ENCODE peak calls at places on chromosomes 7 and 10, in nine cellular contexts. V is IMR-90, Y is dorsolateral prefrontal cortex, Q is Peyer's patch, T is body of pancreas, U is PC-9, W is left lung, O is A673, L is right lobe of liver. F is an unnamed sample.

GRCh38 chr7:142308326-142308725 is 50.5 kb upstream of the PRSS58 start:
- DNase-seq in O (no peak), W (no peak), T (no peak), V (no peak), U (no peak), Q (no peak), L (no peak), Y (no peak), F (no peak)

GRCh38 chr7:50667789-50668226 is 102.6 kb upstream of the DDC start:
- DNase-seq in W (no peak), O (no peak), V (peak; percentile 3), T (peak; percentile 50), U (no peak), Y (no peak), Q (no peak), L (no peak), F (no peak)

GRCh38 chr10:103476046-103476768 is 2.8 kb downstream of the CALHM3 start:
- DNase-seq in U (no peak), V (no peak), Q (no peak), W (peak; percentile 63), T (no peak), L (no peak), O (no peak), Y (no peak), F (no peak)

GRCh38 chr10:79202188-79203013 is 133.6 kb downstream of the ZMIZ1 start:
- DNase-seq in O (peak; percentile 66), U (no peak), W (peak; percentile 88), Y (no peak), T (peak; percentile 53), Q (peak; percentile 27), L (no peak), V (peak; percentile 29), F (peak; percentile 79)

GRCh38 chr10:124705021-124705740 is 39.0 kb downstream of the FAM53B start:
- DNase-seq in V (no peak), L (no peak), U (no peak), Q (peak; percentile 56), T (no peak), Y (peak; percentile 54), O (no peak), W (no peak), F (no peak)

GRCh38 chr7:41110186-41110585 is 592.7 kb downstream of the INHBA start:
- DNase-seq in O (no peak), W (no peak), L (no peak), Y (no peak), U (peak; percentile 88), Q (no peak), T (no peak), V (peak; percentile 78), F (no peak)

GRCh38 chr7:44867073-44867990 is 18.0 kb downstream of the PURB start:
- DNase-seq in T (no peak), O (peak; percentile 44), Q (no peak), V (peak; percentile 91), U (peak; percentile 80), L (no peak), Y (peak; percentile 55), W (no peak), F (no peak)

GRCh38 chr10:95447733-95448132 is 113.4 kb downstream of the SORBS1 start:
- DNase-seq in V (no peak), L (no peak), U (no peak), Q (no peak), Y (no peak), O (peak; percentile 13), W (no peak), T (no peak), F (no peak)

GRCh38 chr7:1343551-1343950 is 110.9 kb downstream of the UNCX start:
- DNase-seq in U (no peak), T (no peak), W (peak; percentile 70), L (no peak), O (no peak), Y (no peak), V (no peak), Q (no peak), F (no peak)

GRCh38 chr7:1345796-1346532 is 113.3 kb downstream of the UNCX start:
- DNase-seq in U (no peak), Y (no peak), Q (no peak), T (no peak), V (no peak), W (peak; percentile 69), O (no peak), L (no peak), F (no peak)

GRCh38 chr7:1344421-1344820 is 111.7 kb downstream of the UNCX start:
- DNase-seq in O (no peak), U (no peak), V (no peak), Q (no peak), T (no peak), W (peak; percentile 50), Y (no peak), L (no peak), F (no peak)

GRCh38 chr7:1346533-1346805 is 112.8 kb downstream of the MICALL2 start:
- DNase-seq in U (no peak), Y (no peak), L (no peak), T (no peak), O (no peak), W (peak; percentile 63), V (no peak), Q (no peak), F (no peak)

DNA sequence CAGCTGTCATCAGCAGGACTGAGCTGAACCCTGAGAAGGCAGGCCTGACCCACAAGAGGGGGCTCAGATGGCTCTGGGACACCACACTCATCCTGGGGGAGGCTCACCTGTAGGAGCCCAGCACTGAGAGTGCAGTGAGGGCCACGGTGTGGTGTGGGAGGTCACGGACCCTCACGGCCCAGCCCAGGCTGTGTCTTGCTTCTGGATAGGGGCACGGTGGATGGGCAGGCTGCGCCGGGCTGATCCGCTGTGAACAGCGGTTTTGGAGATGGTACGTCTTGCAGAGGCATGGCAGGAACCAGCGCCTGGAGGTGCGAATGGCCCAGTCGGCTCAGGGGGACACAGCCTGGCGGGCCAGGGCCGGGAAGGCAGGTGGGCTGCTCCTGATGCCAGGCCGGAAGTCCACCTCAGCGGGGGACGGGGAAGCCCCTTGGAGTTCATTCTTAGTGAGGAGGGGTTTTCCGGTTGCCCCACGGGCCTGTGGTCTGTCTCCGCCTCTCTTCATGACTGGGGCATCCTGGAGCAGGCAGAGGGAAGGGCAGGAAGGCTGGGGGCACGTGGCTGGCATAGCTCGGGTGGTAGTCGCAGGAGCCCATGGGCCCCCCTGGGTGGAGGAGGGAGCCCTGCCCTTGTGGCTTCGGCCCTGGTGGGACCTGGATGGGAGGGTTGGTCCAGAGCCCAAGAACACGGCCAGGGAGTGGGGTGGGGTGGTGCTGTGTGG is 112.5 kb downstream of the UNCX start:
- DNase-seq in T (no peak), U (no peak), W (peak; percentile 76), V (no peak), L (no peak), O (no peak), Y (no peak), Q (no peak), F (no peak)
- H3K27ac ChIP-seq in T (no peak overlapping the region), U (no peak overlapping the region), W (no peak overlapping the region), V (no peak overlapping the region), L (no peak overlapping the region), O (no peak overlapping the region), Y (no peak overlapping the region), Q (no peak overlapping the region), F (no peak overlapping the region)

GRCh38 chr7:152202056-152202455 is 176.6 kb downstream of the GALNT11 start:
- DNase-seq in Y (no peak), T (no peak), O (peak; percentile 19), Q (no peak), V (peak; percentile 50), U (no peak), W (no peak), L (no peak), F (no peak)

GRCh38 chr7:152196391-152196790 is 170.9 kb downstream of the GALNT11 start:
- DNase-seq in O (no peak), Y (no peak), Q (no peak), L (no peak), T (no peak), W (no peak), U (no peak), V (no peak), F (no peak)

GRCh38 chr7:152203095-152203494 is 177.6 kb downstream of the GALNT11 start:
- DNase-seq in W (no peak), L (no peak), Y (no peak), O (no peak), U (no peak), Q (no peak), V (no peak), T (no peak), F (no peak)

GRCh38 chr7:152200395-152200794 is 174.9 kb downstream of the GALNT11 start:
- DNase-seq in V (no peak), T (no peak), U (no peak), L (no peak), W (no peak), Q (no peak), O (no peak), Y (no peak), F (no peak)
- H3K27me3 ChIP-seq in V (no peaks in the 10 kb centered on the region), T (no peaks in the 10 kb centered on the region), U (no peaks in the 10 kb centered on the region), L (no peaks in the 10 kb centered on the region), W (no peaks in the 10 kb centered on the region), Q (no peaks in the 10 kb centered on the region), O (no peaks in the 10 kb centered on the region), Y (no peaks in the 10 kb centered on the region), F (no peaks in the 10 kb centered on the region)

GRCh38 chr7:35780070-35780469 is 20.8 kb upstream of the SEPTIN7 start:
- DNase-seq in W (no peak), V (no peak), Y (no peak), Q (no peak), T (no peak), L (no peak), U (no peak), O (no peak), F (no peak)

GRCh38 chr7:35784332-35784731 is 16.5 kb upstream of the SEPTIN7 start:
- DNase-seq in W (no peak), Y (no peak), Q (no peak), T (no peak), V (no peak), U (no peak), L (no peak), O (no peak), F (no peak)

GRCh38 chr7:35785250-35785649 is 15.6 kb upstream of the SEPTIN7 start:
- DNase-seq in T (no peak), V (no peak), W (no peak), U (no peak), Y (no peak), Q (no peak), O (no peak), L (no peak), F (no peak)

GRCh38 chr7:35781200-35781701 is 19.6 kb upstream of the SEPTIN7 start:
- DNase-seq in O (no peak), Q (no peak), L (no peak), U (no peak), V (peak; percentile 63), Y (no peak), T (no peak), W (no peak), F (no peak)

DNA sequence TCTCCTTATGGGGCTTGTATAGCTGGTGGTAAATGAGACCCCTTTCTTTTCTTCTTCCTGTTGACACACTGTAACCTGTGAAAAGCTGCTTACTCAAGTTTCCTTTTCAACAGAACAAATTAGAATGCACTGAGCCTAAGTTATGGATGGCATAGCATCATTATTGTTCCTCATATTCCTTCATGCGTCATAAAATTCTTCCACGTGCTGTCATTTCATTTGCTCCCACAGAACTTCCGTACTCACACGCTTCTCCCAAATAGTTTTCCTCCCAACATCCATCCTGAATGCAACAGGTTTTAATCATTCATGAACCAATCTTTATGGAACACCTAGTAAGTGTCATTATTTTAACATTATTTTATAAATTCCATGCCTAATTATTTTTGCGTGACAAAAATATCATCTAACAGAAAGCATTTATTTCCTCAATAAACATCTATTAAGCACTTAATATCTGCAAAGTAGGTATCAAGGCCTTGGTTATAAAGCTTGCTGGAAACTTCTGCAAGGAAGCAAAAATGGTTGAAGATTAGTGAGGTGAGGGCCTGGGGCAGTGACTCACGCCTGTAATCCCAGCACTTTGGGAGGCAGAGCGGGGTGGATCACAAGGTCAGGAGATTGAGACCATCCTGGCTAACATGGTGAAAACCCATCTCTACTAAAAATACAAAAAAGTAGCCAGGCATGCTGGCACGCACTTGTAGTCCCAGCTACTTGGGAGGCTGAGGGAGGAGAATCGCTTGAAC is 18.9 kb upstream of the SEPTIN7 start:
- DNase-seq in Q (no peak), V (no peak), L (no peak), Y (no peak), O (no peak), U (no peak), W (no peak), T (no peak), F (no peak)
- H3K27ac ChIP-seq in Q (no peak overlapping the region), V (peak overlapping the region; percentile 50), L (no peak overlapping the region), Y (peak overlapping the region; percentile 88), O (no peak overlapping the region), U (no peak overlapping the region), W (no peak overlapping the region), T (no peak overlapping the region), F (no peak overlapping the region)

DNA sequence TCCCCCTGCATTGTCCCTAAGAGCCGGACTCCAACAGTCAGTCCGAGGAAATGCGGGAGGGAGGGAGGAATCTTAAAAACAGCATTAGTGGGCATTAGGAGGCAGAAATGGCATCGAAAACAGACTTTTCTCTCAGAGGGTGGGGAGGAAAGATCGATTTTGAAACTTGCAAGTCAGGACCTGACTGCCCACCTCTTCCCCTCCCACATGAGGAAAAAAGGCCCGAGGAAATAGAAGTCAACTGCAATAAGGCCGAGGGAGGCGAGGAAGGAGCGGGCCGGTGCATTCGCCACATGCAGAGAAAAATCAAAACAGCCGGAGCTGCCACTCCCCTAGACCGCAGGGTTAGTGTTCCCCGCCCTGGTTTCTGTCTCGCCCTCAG is 2.8 kb downstream of the LBX1 start:
- DNase-seq in U (no peak), W (no peak), L (no peak), Q (no peak), T (no peak), Y (no peak), O (no peak), V (no peak), F (no peak)
- H3K27me3 ChIP-seq in U (peaks cover 37% of the 10 kb centered on the region), W (peaks cover 99% of the 10 kb centered on the region), L (peaks cover 56% of the 10 kb centered on the region), Q (no peaks in the 10 kb centered on the region), T (peaks cover 81% of the 10 kb centered on the region), Y (peaks cover 100% of the 10 kb centered on the region), O (peaks cover 100% of the 10 kb centered on the region), V (peaks cover 98% of the 10 kb centered on the region), F (peaks cover 99% of the 10 kb centered on the region)

F was measured in upper lobe of right lung.